ENCODE peak calls at places on chromosomes 4 and X, in eight cellular contexts. A is Peyer's patch; B is pons; X is Calu3; P is T-helper 17 cell; N is GM06990; R is AG20443; J is CD4-positive, CD25-positive, alpha-beta regulatory T cell. K is an unnamed sample.

GRCh38 chrX:34332336-34332735 is 200.2 kb upstream of the FAM47A start:
- DNase-seq in A (no peak), B (peak; percentile 1), X (no peak), P (no peak), N (no peak), R (no peak), J (no peak), K (no peak)

GRCh38 chrX:3142259-3143042 is 101.2 kb downstream of the ARSF start:
- DNase-seq in A (no peak), B (no peak), X (no peak), P (no peak), N (no peak), R (no peak), J (no peak), K (no peak)

GRCh38 chr4:181685911-181686310 is 557.3 kb upstream of the TENM3 start:
- DNase-seq in A (no peak), B (no peak), X (no peak), P (no peak), N (no peak), R (peak; percentile 44), J (no peak), K (peak; percentile 89)

GRCh38 chr4:180057891-180058643 is 2185.1 kb upstream of the TENM3 start:
- DNase-seq in A (peak; percentile 46), B (no peak), X (peak; percentile 36), P (no peak), N (peak; percentile 68), R (peak; percentile 35), J (no peak), K (no peak)

GRCh38 chr4:75800972-75801371 is 76.6 kb downstream of the USO1 start:
- DNase-seq in A (no peak), B (no peak), X (no peak), P (no peak), N (no peak), R (no peak), J (no peak), K (peak; percentile 18)

GRCh38 chrX:20547649-20548051 is 280.9 kb upstream of the RPS6KA3 start:
- DNase-seq in A (peak; percentile 64), B (no peak), X (peak; percentile 24), P (no peak), N (no peak), R (peak; percentile 32), J (no peak), K (peak; percentile 54)

GRCh38 chr4:151807220-151807619 is 46.4 kb upstream of the GATB start:
- DNase-seq in A (peak; percentile 73), B (no peak), X (no peak), P (no peak), N (no peak), R (peak; percentile 47), J (no peak), K (peak; percentile 13)

GRCh38 chrX:115357316-115357715 is 67.8 kb downstream of the LUZP4 start:
- DNase-seq in A (no peak), B (no peak), X (no peak), P (no peak), N (no peak), R (no peak), J (no peak), K (no peak)

GRCh38 chrX:68685722-68686683 is 38.5 kb downstream of the STARD8 start:
- DNase-seq in A (no peak), B (no peak), X (no peak), P (no peak), N (peak; percentile 3), R (peak; percentile 64), J (no peak), K (peak; percentile 39)

GRCh38 chrX:9873952-9874351 is 87.7 kb downstream of the SHROOM2 start:
- DNase-seq in A (peak; percentile 60), B (peak; percentile 60), X (peak; percentile 28), P (peak; percentile 10), N (peak; percentile 30), R (peak; percentile 39), J (peak; percentile 20), K (no peak)

GRCh38 chr4:189124149-189124758 is 816.4 kb upstream of the FRG1 start:
- DNase-seq in A (no peak), B (peak; percentile 50), X (peak; percentile 34), P (no peak), N (no peak), R (peak; percentile 36), J (no peak), K (peak; percentile 25)

GRCh38 chr4:82851902-82852750 is 38.8 kb downstream of the SEC31A start:
- DNase-seq in A (no peak), B (peak; percentile 20), X (no peak), P (no peak), N (no peak), R (peak; percentile 16), J (no peak), K (peak; percentile 29)

GRCh38 chrX:25427873-25428555 is 412.2 kb upstream of the ARX start:
- DNase-seq in A (no peak), B (no peak), X (peak; percentile 6), P (no peak), N (no peak), R (no peak), J (no peak), K (no peak)

GRCh38 chr4:69881173-69881773 is 21.3 kb upstream of the SULT1E1 start:
- DNase-seq in A (peak; percentile 64), B (peak; percentile 62), X (peak; percentile 6), P (no peak), N (no peak), R (peak; percentile 56), J (no peak), K (peak; percentile 48)

GRCh38 chrX:110699109-110699508 is 96.5 kb downstream of the CHRDL1 start:
- DNase-seq in A (no peak), B (no peak), X (no peak), P (no peak), N (peak; percentile 7), R (peak; percentile 13), J (no peak), K (no peak)

GRCh38 chr4:25654971-25655963 is at the start of gene SLC34A2:
- DNase-seq in A (peak; percentile 62), B (no peak), X (peak; percentile 75), P (no peak), N (peak; percentile 15), R (no peak), J (no peak), K (no peak)

GRCh38 chr4:52250124-52250523 is 199.0 kb downstream of the SPATA18 start:
- DNase-seq in A (no peak), B (no peak), X (no peak), P (no peak), N (no peak), R (no peak), J (no peak), K (peak; percentile 17)

GRCh38 chrX:152445926-152446325 is 5.2 kb downstream of the GABRA3 start:
- DNase-seq in A (no peak), B (no peak), X (no peak), P (no peak), N (no peak), R (no peak), J (no peak), K (no peak)

GRCh38 chrX:15564981-15565579 is 35.7 kb downstream of the ACE2 start:
- DNase-seq in A (peak; percentile 69), B (peak; percentile 55), X (peak; percentile 70), P (no peak), N (no peak), R (peak; percentile 52), J (no peak), K (peak; percentile 51)